ENCODE peak calls at places on chromosomes 7 and 10, in eight cellular contexts. S, J, I, K, H, A, P and L are unnamed samples.

GRCh38 chr10:7529638-7530037 is 118.8 kb upstream of the SFMBT2 start:
- DNase-seq in S (peak; percentile 54), J (no peak), I (no peak), K (no peak), H (peak; percentile 39), A (no peak), P (no peak), L (peak; percentile 44)

GRCh38 chr10:404341-404740 is 269.1 kb downstream of the ZMYND11 start:
- DNase-seq in S (no peak), J (no peak), I (no peak), K (no peak), H (no peak), A (no peak), P (no peak), L (no peak)

GRCh38 chr7:759569-759968 is 32.5 kb upstream of the PRKAR1B start:
- DNase-seq in S (no peak), J (no peak), I (no peak), K (no peak), H (no peak), A (no peak), P (no peak), L (no peak)

GRCh38 chr10:60942604-60943269 is 1.2 kb downstream of the RHOBTB1 start:
- DNase-seq in S (no peak), J (peak; percentile 71), I (peak; percentile 43), K (peak; percentile 54), H (no peak), A (peak; percentile 4), P (peak; percentile 37), L (no peak)

GRCh38 chr10:117373848-117374505 is 1.3 kb downstream of the PDZD8 start:
- DNase-seq in S (no peak), J (peak; percentile 66), I (peak; percentile 42), K (peak; percentile 53), H (peak; percentile 28), A (no peak), P (peak; percentile 62), L (peak; percentile 35)

GRCh38 chr7:149799397-149800168 is 26.2 kb upstream of the ZNF467 start:
- DNase-seq in S (peak; percentile 83), J (no peak), I (peak; percentile 79), K (peak; percentile 25), H (peak; percentile 74), A (no peak), P (peak; percentile 56), L (peak; percentile 49)

GRCh38 chr10:93850484-93851015 is 43.2 kb upstream of the SLC35G1 start:
- DNase-seq in S (peak; percentile 20), J (no peak), I (no peak), K (no peak), H (no peak), A (no peak), P (no peak), L (no peak)

GRCh38 chr7:146359181-146359580 is 242.6 kb downstream of the CNTNAP2 start:
- DNase-seq in S (no peak), J (no peak), I (no peak), K (no peak), H (no peak), A (no peak), P (no peak), L (no peak)

GRCh38 chr10:95244152-95244551 is 46.7 kb downstream of the PDLIM1 start:
- DNase-seq in S (no peak), J (no peak), I (no peak), K (no peak), H (no peak), A (no peak), P (no peak), L (no peak)

GRCh38 chr10:97823734-97824133 is 25.9 kb upstream of the GOLGA7B start:
- DNase-seq in S (no peak), J (no peak), I (no peak), K (peak; percentile 37), H (no peak), A (no peak), P (no peak), L (no peak)

GRCh38 chr7:77529279-77529678 is 7.8 kb upstream of the PTPN12 start:
- DNase-seq in S (no peak), J (no peak), I (no peak), K (no peak), H (no peak), A (no peak), P (no peak), L (no peak)

GRCh38 chr10:110493832-110494426 is 3.8 kb upstream of the DUSP5 start:
- DNase-seq in S (no peak), J (no peak), I (no peak), K (no peak), H (no peak), A (no peak), P (no peak), L (no peak)

GRCh38 chr7:151707757-151708156 is 169.2 kb downstream of the PRKAG2 start:
- DNase-seq in S (no peak), J (peak; percentile 38), I (no peak), K (no peak), H (no peak), A (no peak), P (no peak), L (no peak)

DNA sequence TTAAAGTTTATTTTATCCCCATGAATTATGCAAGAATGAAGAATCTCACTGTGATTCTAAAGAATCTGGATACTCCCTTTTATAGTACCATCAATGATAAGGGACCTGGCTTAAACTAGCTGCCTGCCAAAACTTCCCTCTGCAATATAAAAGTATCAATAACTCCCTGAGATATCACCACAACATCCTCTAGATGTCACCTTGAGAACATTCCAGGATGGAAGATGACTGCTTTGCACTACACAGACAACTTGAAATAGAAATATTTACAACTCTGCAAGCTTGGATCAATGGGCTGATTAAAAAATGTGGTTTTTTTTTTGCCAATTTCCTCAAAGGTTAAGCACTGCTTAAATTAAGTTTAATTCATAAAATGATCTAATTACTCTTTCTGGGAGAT is 142.0 kb downstream of the SLC25A13 start:
- DNase-seq in S (no peak), J (no peak), I (no peak), K (no peak), H (no peak), A (no peak), P (no peak), L (no peak)
- TF ChIP-seq CTCF in S (no peak), J (no peak), I (no peak), K (no peak), H (no peak), A (no peak), P (no peak), L (no peak)

GRCh38 chr10:79149345-79149661 is 80.5 kb downstream of the ZMIZ1 start:
- DNase-seq in S (no peak), J (no peak), I (no peak), K (no peak), H (no peak), A (no peak), P (no peak), L (no peak)
- TF ChIP-seq CTCF in S (no peak), J (no peak), I (no peak), K (no peak), H (peak; percentile 1), A (no peak), P (no peak), L (no peak)

GRCh38 chr10:33244354-33244967 is 90.0 kb downstream of the NRP1 start:
- DNase-seq in S (no peak), J (no peak), I (no peak), K (no peak), H (no peak), A (no peak), P (no peak), L (no peak)
- TF ChIP-seq CTCF in S (no peak), J (no peak), I (no peak), K (no peak), H (no peak), A (no peak), P (no peak), L (no peak)

DNA sequence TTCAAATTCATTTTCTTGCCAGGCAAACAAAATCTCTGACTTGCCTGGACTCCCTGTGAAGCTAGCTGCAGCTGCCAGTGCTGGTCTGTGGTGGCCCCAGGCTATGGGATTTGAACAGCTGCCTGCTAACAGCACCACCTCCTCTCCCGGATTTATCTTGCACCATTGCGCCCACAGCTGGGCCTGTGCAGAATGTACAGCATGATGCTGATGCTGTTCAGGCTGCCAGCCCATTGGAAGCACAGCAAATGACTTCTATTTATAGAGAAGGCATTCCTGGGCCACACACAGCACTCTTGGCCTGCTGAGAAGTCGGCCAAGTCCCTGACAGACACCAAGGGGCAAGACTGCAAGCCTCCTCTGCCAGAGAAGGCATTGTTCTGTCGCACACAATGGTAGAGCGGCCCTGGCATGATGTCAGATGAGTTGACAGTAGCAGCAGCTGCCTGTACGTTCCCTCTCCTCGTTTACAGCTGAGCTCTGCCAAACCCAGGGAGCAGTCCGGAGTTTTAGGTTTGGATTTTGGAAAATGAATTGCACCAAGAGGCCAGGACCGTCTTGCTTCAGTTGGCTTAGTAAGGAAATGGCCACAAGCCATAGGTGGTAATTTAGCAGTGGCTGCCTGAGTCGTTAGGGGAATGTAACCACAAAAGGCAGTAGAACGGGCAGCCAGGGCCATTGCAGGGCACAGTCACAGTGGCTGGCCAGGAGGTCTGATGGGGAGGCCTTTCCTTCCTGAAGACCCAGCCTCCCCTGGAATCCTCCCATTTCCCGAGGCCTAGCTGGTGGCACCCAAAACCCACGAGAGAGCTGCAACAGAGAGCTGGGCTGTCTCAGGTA is 38.5 kb downstream of the MTURN start:
- DNase-seq in S (peak; percentile 36), J (peak; percentile 75), I (no peak), K (peak; percentile 74), H (peak; percentile 95), A (peak; percentile 43), P (peak; percentile 46), L (peak; percentile 57)
- TF ChIP-seq CTCF in S (no peak), J (peak; percentile 21), I (no peak), K (peak; percentile 33), H (peak; percentile 61), A (no peak), P (no peak), L (no peak)

GRCh38 chr7:34845666-34846361 is 187.8 kb downstream of the NPSR1 start:
- DNase-seq in S (no peak), J (no peak), I (no peak), K (no peak), H (no peak), A (no peak), P (no peak), L (no peak)
- TF ChIP-seq CTCF in S (no peak), J (no peak), I (no peak), K (no peak), H (no peak), A (no peak), P (no peak), L (no peak)

DNA sequence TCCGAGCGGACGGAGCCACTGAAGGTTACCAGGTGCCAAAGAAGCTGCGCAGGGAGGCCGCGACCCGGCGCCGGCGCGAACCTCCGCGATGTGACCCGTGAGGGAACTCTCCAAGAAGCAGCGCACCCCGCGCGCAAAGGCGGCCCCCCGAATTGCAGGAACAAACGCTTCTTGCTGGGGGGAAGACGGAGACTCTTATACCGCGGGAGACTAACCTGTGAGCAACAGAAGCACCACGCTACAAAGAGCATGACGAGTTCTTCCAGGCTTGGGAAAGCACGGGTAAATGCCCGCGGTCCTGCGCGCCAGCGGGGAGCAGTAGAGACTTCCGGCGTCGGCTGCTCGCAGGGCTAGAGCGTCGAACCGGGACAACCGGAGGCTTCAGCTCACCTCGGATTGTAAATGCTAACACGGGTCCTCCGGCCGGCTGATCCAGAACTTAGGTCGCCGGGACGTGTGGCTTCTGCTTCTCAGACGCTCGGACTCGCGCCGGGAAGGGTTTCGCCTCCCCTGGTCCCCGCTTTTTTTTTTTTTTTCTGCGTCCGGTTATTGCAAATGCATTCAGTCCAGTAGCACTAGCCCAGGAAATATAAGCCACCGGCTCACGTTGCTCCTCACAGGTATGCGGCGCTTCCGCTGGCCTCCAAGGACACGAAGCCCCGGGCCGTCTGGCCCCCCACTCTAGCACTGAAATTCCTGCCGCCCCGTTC is at the start of gene COA1:
- DNase-seq in S (peak; percentile 74), J (peak; percentile 91), I (peak; percentile 71), K (peak; percentile 88), H (peak; percentile 86), A (peak; percentile 31), P (peak; percentile 84), L (peak; percentile 84)
- TF ChIP-seq CTCF in S (no peak), J (no peak), I (no peak), K (peak; percentile 32), H (no peak), A (no peak), P (no peak), L (no peak)

GRCh38 chr7:124101173-124101768 is 68.4 kb upstream of the TMEM229A start:
- DNase-seq in S (peak; percentile 22), J (no peak), I (peak; percentile 13), K (no peak), H (peak; percentile 32), A (no peak), P (peak; percentile 35), L (no peak)
- TF ChIP-seq CTCF in S (peak; percentile 53), J (no peak), I (no peak), K (peak; percentile 27), H (peak; percentile 63), A (no peak), P (peak; percentile 42), L (peak; percentile 60)